ENCODE peak calls at places on chromosomes 16 and 17, in nine cellular contexts. M is activated T-helper 9 cell treated with anti-CD3 and anti-CD28 coated beads, Interleukin-2, amount 50 U/mL, for 16 hours; P is EL; V is T-helper 2 cell; I is heart right ventricle; S is neural crest cell; A is sciatic nerve; N is astrocyte of the spinal cord; G is cortex of kidney. E is an unnamed sample.

GRCh38 chr16:73214825-73215481 is 167.0 kb upstream of the ZFHX3 start:
- DNase-seq in M (no peak), P (peak; percentile 95), V (no peak), I (no peak), S (no peak), A (no peak), N (peak; percentile 86), G (no peak), E (no peak)

GRCh38 chr17:50169121-50169764 is 3.4 kb downstream of the SGCA start:
- DNase-seq in M (no peak), P (peak; percentile 78), V (peak; percentile 56), I (peak; percentile 24), S (peak; percentile 63), A (no peak), N (peak; percentile 76), G (no peak), E (peak; percentile 52)

GRCh38 chr17:37478187-37478586 is 11.5 kb upstream of the DUSP14 start:
- DNase-seq in M (no peak), P (peak; percentile 42), V (no peak), I (peak; percentile 42), S (no peak), A (no peak), N (no peak), G (no peak), E (no peak)

GRCh38 chr16:52569296-52569695 is 22.4 kb upstream of the TOX3 start:
- DNase-seq in M (no peak), P (no peak), V (no peak), I (no peak), S (no peak), A (no peak), N (no peak), G (no peak), E (no peak)

GRCh38 chr17:61202564-61202963 is 197.1 kb upstream of the TBX2 start:
- DNase-seq in M (no peak), P (peak; percentile 49), V (no peak), I (no peak), S (no peak), A (no peak), N (peak; percentile 22), G (no peak), E (no peak)

GRCh38 chr17:35799942-35800341 is 4.5 kb upstream of the MMP28 start:
- DNase-seq in M (no peak), P (peak; percentile 74), V (no peak), I (peak; percentile 82), S (no peak), A (no peak), N (peak; percentile 50), G (no peak), E (peak; percentile 87)

GRCh38 chr17:13306310-13306962 is 288.6 kb upstream of the ELAC2 start:
- DNase-seq in M (no peak), P (peak; percentile 84), V (no peak), I (no peak), S (peak; percentile 41), A (no peak), N (peak; percentile 84), G (no peak), E (no peak)

GRCh38 chr17:55926276-55926995 is 175.6 kb downstream of the PCTP start:
- DNase-seq in M (no peak), P (no peak), V (no peak), I (no peak), S (no peak), A (no peak), N (no peak), G (no peak), E (no peak)

GRCh38 chr16:71919033-71919432 is 23.7 kb downstream of the IST1 start:
- DNase-seq in M (no peak), P (no peak), V (no peak), I (no peak), S (no peak), A (no peak), N (no peak), G (no peak), E (no peak)

GRCh38 chr17:5705081-5705875 is 121.0 kb upstream of the NLRP1 start:
- DNase-seq in M (no peak), P (peak; percentile 18), V (no peak), I (no peak), S (peak; percentile 49), A (no peak), N (no peak), G (no peak), E (no peak)

GRCh38 chr17:74472890-74473289 is 6.5 kb downstream of the CD300A start:
- DNase-seq in M (no peak), P (no peak), V (no peak), I (no peak), S (no peak), A (no peak), N (no peak), G (no peak), E (no peak)

GRCh38 chr17:69637399-69638165 is 223.1 kb downstream of the MAP2K6 start:
- DNase-seq in M (no peak), P (peak; percentile 72), V (no peak), I (no peak), S (no peak), A (no peak), N (peak; percentile 74), G (no peak), E (no peak)